ENCODE peak calls at places on chromosomes 3 and 15, in five cellular contexts. One of them, this sample, is unnamed.
A peak's percentile ranks its signal among the peaks of the same experiment; 100 is the strongest.

GRCh38 chr3:35502699-35503098 is 136.6 kb upstream of the ARPP21 start:
- DNase-seq in adrenal gland: no peak
- DNase-seq in A549: no peak
- DNase-seq in CD8-positive, alpha-beta T cell: no peak
- DNase-seq in cardiac muscle cell: no peak
- DNase-seq in this sample: no peak

GRCh38 chr3:172175254-172175599 is 135.8 kb downstream of the FNDC3B start:
- DNase-seq in A549: no peak
- DNase-seq in adrenal gland: no peak
- DNase-seq in CD8-positive, alpha-beta T cell: no peak
- DNase-seq in cardiac muscle cell: no peak
- DNase-seq in this sample: no peak

GRCh38 chr15:65653781-65654521 is 32.2 kb downstream of the SLC24A1 start:
- DNase-seq in CD8-positive, alpha-beta T cell: no peak
- DNase-seq in adrenal gland: no peak
- DNase-seq in cardiac muscle cell: peak; percentile 56
- DNase-seq in A549: no peak
- DNase-seq in this sample: no peak

GRCh38 chr15:70083423-70083822 is 14.3 kb downstream of the TLE3 start:
- DNase-seq in cardiac muscle cell: no peak
- DNase-seq in adrenal gland: no peak
- DNase-seq in CD8-positive, alpha-beta T cell: no peak
- DNase-seq in A549: no peak
- DNase-seq in this sample: no peak

GRCh38 chr15:100572362-100572983 is 29.5 kb downstream of the LINS1 start:
- DNase-seq in cardiac muscle cell: peak; percentile 52
- DNase-seq in CD8-positive, alpha-beta T cell: no peak
- DNase-seq in A549: no peak
- DNase-seq in adrenal gland: no peak
- DNase-seq in this sample: no peak

GRCh38 chr3:191499307-191500125 is 38.6 kb downstream of the PYDC2 start:
- DNase-seq in cardiac muscle cell: peak; percentile 58
- DNase-seq in adrenal gland: peak; percentile 76
- DNase-seq in CD8-positive, alpha-beta T cell: no peak
- DNase-seq in A549: no peak
- DNase-seq in this sample: peak; percentile 69

GRCh38 chr15:56913241-56913640 is 5.2 kb upstream of the TCF12 start:
- DNase-seq in CD8-positive, alpha-beta T cell: no peak
- DNase-seq in A549: no peak
- DNase-seq in adrenal gland: no peak
- DNase-seq in cardiac muscle cell: peak; percentile 55
- DNase-seq in this sample: no peak

GRCh38 chr3:42714151-42714852 is 11.7 kb upstream of the HHATL start:
- DNase-seq in cardiac muscle cell: no peak
- DNase-seq in CD8-positive, alpha-beta T cell: no peak
- DNase-seq in adrenal gland: no peak
- DNase-seq in A549: no peak
- DNase-seq in this sample: no peak

GRCh38 chr3:159804726-159805410 is 183.8 kb upstream of the IL12A start:
- DNase-seq in adrenal gland: peak; percentile 69
- DNase-seq in CD8-positive, alpha-beta T cell: no peak
- DNase-seq in cardiac muscle cell: peak; percentile 94
- DNase-seq in A549: peak; percentile 88
- DNase-seq in this sample: peak; percentile 51

GRCh38 chr15:76107169-76107568 is 47.4 kb downstream of the TMEM266 start:
- DNase-seq in adrenal gland: no peak
- DNase-seq in CD8-positive, alpha-beta T cell: no peak
- DNase-seq in A549: peak; percentile 46
- DNase-seq in cardiac muscle cell: no peak
- DNase-seq in this sample: no peak

GRCh38 chr15:24933716-24934115 is 21.1 kb upstream of the SNRPN start:
- DNase-seq in CD8-positive, alpha-beta T cell: no peak
- DNase-seq in A549: no peak
- DNase-seq in adrenal gland: no peak
- DNase-seq in cardiac muscle cell: no peak
- DNase-seq in this sample: no peak

GRCh38 chr15:62644874-62645755 is 397.4 kb upstream of the TPM1 start:
- DNase-seq in A549: no peak
- DNase-seq in cardiac muscle cell: no peak
- DNase-seq in CD8-positive, alpha-beta T cell: no peak
- DNase-seq in adrenal gland: no peak
- DNase-seq in this sample: no peak

GRCh38 chr3:169458752-169459151 is 204.8 kb downstream of the MECOM start:
- DNase-seq in CD8-positive, alpha-beta T cell: no peak
- DNase-seq in adrenal gland: no peak
- DNase-seq in A549: no peak
- DNase-seq in cardiac muscle cell: no peak
- DNase-seq in this sample: no peak

GRCh38 chr3:43970351-43970750 is 271.3 kb upstream of the TOPAZ1 start:
- DNase-seq in adrenal gland: no peak
- DNase-seq in CD8-positive, alpha-beta T cell: no peak
- DNase-seq in A549: no peak
- DNase-seq in cardiac muscle cell: no peak
- DNase-seq in this sample: no peak

GRCh38 chr3:172203522-172204258 is 164.3 kb downstream of the FNDC3B start:
- DNase-seq in CD8-positive, alpha-beta T cell: no peak
- DNase-seq in A549: peak; percentile 79
- DNase-seq in cardiac muscle cell: peak; percentile 38
- DNase-seq in adrenal gland: no peak
- DNase-seq in this sample: peak; percentile 35

GRCh38 chr3:120182613-120183524 is 88.6 kb upstream of the GSK3B start:
- DNase-seq in A549: peak; percentile 34
- DNase-seq in cardiac muscle cell: peak; percentile 71
- DNase-seq in adrenal gland: no peak
- DNase-seq in CD8-positive, alpha-beta T cell: no peak
- DNase-seq in this sample: no peak

GRCh38 chr15:99433026-99433756 is 132.6 kb upstream of the MEF2A start:
- DNase-seq in A549: no peak
- DNase-seq in cardiac muscle cell: peak; percentile 44
- DNase-seq in CD8-positive, alpha-beta T cell: no peak
- DNase-seq in adrenal gland: peak; percentile 19
- DNase-seq in this sample: no peak

GRCh38 chr3:174858353-174858752 is 781 bp upstream of the NAALADL2 start:
- DNase-seq in adrenal gland: no peak
- DNase-seq in cardiac muscle cell: no peak
- DNase-seq in A549: peak; percentile 17
- DNase-seq in CD8-positive, alpha-beta T cell: no peak
- DNase-seq in this sample: no peak

GRCh38 chr15:40869686-40870085 is 4.3 kb downstream of the RHOV start:
- DNase-seq in adrenal gland: no peak
- DNase-seq in cardiac muscle cell: no peak
- DNase-seq in CD8-positive, alpha-beta T cell: no peak
- DNase-seq in A549: no peak
- DNase-seq in this sample: no peak

GRCh38 chr3:173912126-173912525 is 514.6 kb downstream of the NLGN1 start:
- DNase-seq in adrenal gland: no peak
- DNase-seq in A549: no peak
- DNase-seq in CD8-positive, alpha-beta T cell: no peak
- DNase-seq in cardiac muscle cell: no peak
- DNase-seq in this sample: no peak

GRCh38 chr15:28892789-28893610 is 7.2 kb downstream of the APBA2 start:
- DNase-seq in CD8-positive, alpha-beta T cell: no peak
- DNase-seq in A549: no peak
- DNase-seq in adrenal gland: no peak
- DNase-seq in cardiac muscle cell: peak; percentile 31
- DNase-seq in this sample: no peak

GRCh38 chr3:159814161-159814560 is 174.5 kb upstream of the IL12A start:
- DNase-seq in cardiac muscle cell: no peak
- DNase-seq in adrenal gland: no peak
- DNase-seq in CD8-positive, alpha-beta T cell: no peak
- DNase-seq in A549: peak; percentile 45
- DNase-seq in this sample: no peak

GRCh38 chr3:48423883-48424695 is 5.8 kb downstream of the PLXNB1 start:
- DNase-seq in CD8-positive, alpha-beta T cell: no peak
- DNase-seq in adrenal gland: no peak
- DNase-seq in A549: no peak
- DNase-seq in cardiac muscle cell: no peak
- DNase-seq in this sample: no peak

GRCh38 chr15:39959411-39959810 is 25.5 kb downstream of the EIF2AK4 start:
- DNase-seq in adrenal gland: no peak
- DNase-seq in cardiac muscle cell: no peak
- DNase-seq in CD8-positive, alpha-beta T cell: no peak
- DNase-seq in A549: no peak
- DNase-seq in this sample: no peak

GRCh38 chr3:35659808-35660207 is 20.5 kb downstream of the ARPP21 start:
- DNase-seq in cardiac muscle cell: no peak
- DNase-seq in A549: peak; percentile 41
- DNase-seq in CD8-positive, alpha-beta T cell: no peak
- DNase-seq in adrenal gland: no peak
- DNase-seq in this sample: no peak

GRCh38 chr15:77542491-77543001 is 90.2 kb downstream of the LINGO1 start:
- DNase-seq in cardiac muscle cell: no peak
- DNase-seq in A549: peak; percentile 37
- DNase-seq in CD8-positive, alpha-beta T cell: no peak
- DNase-seq in adrenal gland: no peak
- DNase-seq in this sample: no peak
- H3K27ac ChIP-seq in cardiac muscle cell: no peak overlapping the region
- H3K27ac ChIP-seq in A549: peak overlapping the region; percentile 93
- H3K27ac ChIP-seq in CD8-positive, alpha-beta T cell: no peak overlapping the region
- H3K27ac ChIP-seq in adrenal gland: no peak overlapping the region
- H3K27ac ChIP-seq in this sample: peak overlapping the region; percentile 75

GRCh38 chr3:154921351-154921750 is 158.8 kb upstream of the MME start:
- DNase-seq in cardiac muscle cell: no peak
- DNase-seq in CD8-positive, alpha-beta T cell: no peak
- DNase-seq in A549: no peak
- DNase-seq in adrenal gland: no peak
- DNase-seq in this sample: no peak

DNA sequence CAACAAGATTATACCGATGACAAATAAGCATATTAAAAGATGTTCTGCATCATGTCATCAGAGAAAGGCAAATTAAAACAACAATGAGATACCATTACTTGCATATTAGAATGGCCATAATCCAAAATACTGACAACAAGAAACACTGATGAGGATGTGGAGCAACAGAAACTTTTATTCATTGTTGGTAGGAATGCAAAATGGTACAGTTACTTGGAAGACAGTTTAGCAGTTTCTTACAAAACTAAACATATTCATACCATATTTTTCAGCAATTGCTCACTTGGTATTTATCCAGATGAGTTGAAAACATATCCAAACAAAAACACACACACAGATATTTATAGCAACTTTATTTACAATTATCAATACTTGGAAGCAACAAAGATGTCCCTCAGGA is 160.9 kb upstream of the MME start:
- DNase-seq in CD8-positive, alpha-beta T cell: no peak
- DNase-seq in A549: no peak
- DNase-seq in cardiac muscle cell: no peak
- DNase-seq in adrenal gland: no peak
- DNase-seq in this sample: no peak
- H3K27ac ChIP-seq in CD8-positive, alpha-beta T cell: no peak overlapping the region
- H3K27ac ChIP-seq in A549: no peak overlapping the region
- H3K27ac ChIP-seq in cardiac muscle cell: no peak overlapping the region
- H3K27ac ChIP-seq in adrenal gland: no peak overlapping the region
- H3K27ac ChIP-seq in this sample: no peak overlapping the region

DNA sequence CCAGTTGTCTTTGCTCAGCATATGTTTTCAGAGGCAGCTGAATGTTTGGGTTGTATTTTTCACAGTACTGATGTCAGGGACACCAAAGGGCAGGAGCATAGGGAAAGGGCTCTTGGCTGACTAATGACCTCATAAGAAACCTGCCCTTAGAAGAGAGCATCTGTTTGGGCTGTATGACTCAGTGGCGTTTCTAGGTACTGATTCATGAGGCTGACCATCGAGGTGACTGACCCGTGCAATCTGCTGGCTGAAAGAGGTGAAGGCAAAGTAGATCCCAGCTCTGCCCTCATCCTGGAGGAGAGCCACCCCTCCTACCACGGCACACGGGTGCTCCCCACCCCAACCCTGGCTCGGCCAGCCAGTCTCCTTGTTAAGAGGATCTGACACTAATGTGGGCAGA is 8.3 kb downstream of the LMCD1 start:
- DNase-seq in A549: peak; percentile 68
- DNase-seq in cardiac muscle cell: peak; percentile 60
- DNase-seq in CD8-positive, alpha-beta T cell: no peak
- DNase-seq in adrenal gland: peak; percentile 37
- DNase-seq in this sample: no peak
- H3K27ac ChIP-seq in A549: peak overlapping the region; percentile 72
- H3K27ac ChIP-seq in cardiac muscle cell: no peak overlapping the region
- H3K27ac ChIP-seq in CD8-positive, alpha-beta T cell: no peak overlapping the region
- H3K27ac ChIP-seq in adrenal gland: no peak overlapping the region
- H3K27ac ChIP-seq in this sample: no peak overlapping the region

GRCh38 chr15:60842694-60843093 is 363.8 kb upstream of the ICE2 start:
- DNase-seq in cardiac muscle cell: no peak
- DNase-seq in CD8-positive, alpha-beta T cell: no peak
- DNase-seq in adrenal gland: no peak
- DNase-seq in A549: no peak
- DNase-seq in this sample: no peak
- H3K27ac ChIP-seq in cardiac muscle cell: no peak overlapping the region
- H3K27ac ChIP-seq in CD8-positive, alpha-beta T cell: no peak overlapping the region
- H3K27ac ChIP-seq in adrenal gland: peak overlapping the region; percentile 80
- H3K27ac ChIP-seq in A549: no peak overlapping the region
- H3K27ac ChIP-seq in this sample: no peak overlapping the region

GRCh38 chr3:167874667-167875372 is 139.3 kb downstream of the SERPINI1 start:
- DNase-seq in cardiac muscle cell: no peak
- DNase-seq in CD8-positive, alpha-beta T cell: no peak
- DNase-seq in A549: no peak
- DNase-seq in adrenal gland: no peak
- DNase-seq in this sample: no peak
- H3K27ac ChIP-seq in cardiac muscle cell: no peak overlapping the region
- H3K27ac ChIP-seq in CD8-positive, alpha-beta T cell: no peak overlapping the region
- H3K27ac ChIP-seq in A549: no peak overlapping the region
- H3K27ac ChIP-seq in adrenal gland: no peak overlapping the region
- H3K27ac ChIP-seq in this sample: no peak overlapping the region

DNA sequence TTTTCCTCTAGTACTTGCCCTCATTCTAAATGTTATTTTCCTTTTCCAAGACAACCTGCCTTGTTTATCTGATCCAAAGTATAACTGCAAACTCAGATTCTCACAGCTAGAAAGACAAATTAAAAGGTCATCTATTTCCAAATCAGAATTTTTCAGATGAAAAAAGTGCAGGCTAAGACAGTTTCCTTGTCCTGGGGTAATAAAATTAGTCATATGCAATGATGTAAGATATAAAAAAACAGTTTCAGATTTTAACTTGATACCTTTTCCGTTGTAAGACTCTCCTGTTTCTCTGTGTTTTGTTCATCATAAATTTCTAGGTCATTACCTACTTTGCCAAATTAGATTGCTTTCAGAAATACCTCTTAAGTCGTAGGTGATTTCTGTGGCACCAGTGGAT is 238.4 kb upstream of the PEX5L start:
- DNase-seq in CD8-positive, alpha-beta T cell: no peak
- DNase-seq in cardiac muscle cell: no peak
- DNase-seq in adrenal gland: no peak
- DNase-seq in A549: no peak
- DNase-seq in this sample: no peak
- H3K27ac ChIP-seq in CD8-positive, alpha-beta T cell: no peak overlapping the region
- H3K27ac ChIP-seq in cardiac muscle cell: no peak overlapping the region
- H3K27ac ChIP-seq in adrenal gland: no peak overlapping the region
- H3K27ac ChIP-seq in A549: no peak overlapping the region
- H3K27ac ChIP-seq in this sample: no peak overlapping the region

GRCh38 chr3:157065201-157065600 is 94.7 kb downstream of the CCNL1 start:
- DNase-seq in cardiac muscle cell: no peak
- DNase-seq in adrenal gland: no peak
- DNase-seq in A549: no peak
- DNase-seq in CD8-positive, alpha-beta T cell: no peak
- DNase-seq in this sample: no peak
- H3K27ac ChIP-seq in cardiac muscle cell: no peak overlapping the region
- H3K27ac ChIP-seq in adrenal gland: no peak overlapping the region
- H3K27ac ChIP-seq in A549: no peak overlapping the region
- H3K27ac ChIP-seq in CD8-positive, alpha-beta T cell: no peak overlapping the region
- H3K27ac ChIP-seq in this sample: no peak overlapping the region

GRCh38 chr3:49647741-49648140 is 26.4 kb upstream of the APEH start:
- DNase-seq in adrenal gland: no peak
- DNase-seq in A549: no peak
- DNase-seq in CD8-positive, alpha-beta T cell: no peak
- DNase-seq in cardiac muscle cell: no peak
- DNase-seq in this sample: no peak
- H3K27ac ChIP-seq in adrenal gland: no peak overlapping the region
- H3K27ac ChIP-seq in A549: no peak overlapping the region
- H3K27ac ChIP-seq in CD8-positive, alpha-beta T cell: no peak overlapping the region
- H3K27ac ChIP-seq in cardiac muscle cell: peak overlapping the region; percentile 93
- H3K27ac ChIP-seq in this sample: no peak overlapping the region

This sample was measured in caudate nucleus.